ENCODE peak calls at places on chromosomes 13 and 19, in four cellular contexts. One of them, this sample, is unnamed.

GRCh38 chr13:33782631-33783030 is 35.3 kb upstream of the RFC3 start:
- DNase-seq in CD8-positive, alpha-beta T cell: no peak
- DNase-seq in psoas muscle: no peak
- DNase-seq in A549: no peak
- DNase-seq in this sample: no peak

GRCh38 chr19:13153627-13154240 is 3.5 kb downstream of the IER2 start:
- DNase-seq in CD8-positive, alpha-beta T cell: no peak
- DNase-seq in psoas muscle: peak
- DNase-seq in A549: no peak
- DNase-seq in this sample: peak

GRCh38 chr13:99796175-99796819 is 175.3 kb downstream of the ZIC5 start:
- DNase-seq in CD8-positive, alpha-beta T cell: no peak
- DNase-seq in psoas muscle: no peak
- DNase-seq in A549: no peak
- DNase-seq in this sample: no peak

GRCh38 chr19:30862876-30863275 is 486.4 kb downstream of the TSHZ3 start:
- DNase-seq in CD8-positive, alpha-beta T cell: no peak
- DNase-seq in psoas muscle: no peak
- DNase-seq in A549: no peak
- DNase-seq in this sample: no peak

GRCh38 chr13:32134241-32134801 is 102.7 kb downstream of the FRY start:
- DNase-seq in CD8-positive, alpha-beta T cell: no peak
- DNase-seq in psoas muscle: no peak
- DNase-seq in A549: no peak
- DNase-seq in this sample: no peak

GRCh38 chr19:13718733-13719132 is 45.6 kb upstream of the MRI1 start:
- DNase-seq in CD8-positive, alpha-beta T cell: no peak
- DNase-seq in psoas muscle: no peak
- DNase-seq in A549: peak
- DNase-seq in this sample: peak

GRCh38 chr13:73303858-73304257 is 245.1 kb downstream of the KLF5 start:
- DNase-seq in CD8-positive, alpha-beta T cell: no peak
- DNase-seq in psoas muscle: no peak
- DNase-seq in A549: no peak
- DNase-seq in this sample: no peak

GRCh38 chr13:58051807-58052375 is 420.3 kb downstream of the PCDH17 start:
- DNase-seq in CD8-positive, alpha-beta T cell: no peak
- DNase-seq in psoas muscle: no peak
- DNase-seq in A549: no peak
- DNase-seq in this sample: no peak

GRCh38 chr13:24511824-24512207 is 762 bp downstream of the PARP4 start:
- DNase-seq in CD8-positive, alpha-beta T cell: no peak
- DNase-seq in psoas muscle: no peak
- DNase-seq in A549: peak
- DNase-seq in this sample: no peak

GRCh38 chr19:42606660-42607351 is 12.1 kb upstream of the CEACAM8 start:
- DNase-seq in CD8-positive, alpha-beta T cell: peak
- DNase-seq in psoas muscle: peak
- DNase-seq in A549: peak
- DNase-seq in this sample: peak

GRCh38 chr13:83221256-83221655 is 661.0 kb downstream of the SLITRK1 start:
- DNase-seq in CD8-positive, alpha-beta T cell: no peak
- DNase-seq in psoas muscle: no peak
- DNase-seq in A549: no peak
- DNase-seq in this sample: no peak

GRCh38 chr13:27964741-27965323 is 4.3 kb downstream of the CDX2 start:
- DNase-seq in CD8-positive, alpha-beta T cell: no peak
- DNase-seq in psoas muscle: no peak
- DNase-seq in A549: no peak
- DNase-seq in this sample: no peak

GRCh38 chr19:33094504-33095067 is 13.6 kb downstream of the GPATCH1 start:
- DNase-seq in CD8-positive, alpha-beta T cell: no peak
- DNase-seq in psoas muscle: no peak
- DNase-seq in A549: no peak
- DNase-seq in this sample: no peak

GRCh38 chr13:110431851-110432294 is 124.8 kb downstream of the COL4A2 start:
- DNase-seq in CD8-positive, alpha-beta T cell: no peak
- DNase-seq in psoas muscle: no peak
- DNase-seq in A549: no peak
- DNase-seq in this sample: no peak

GRCh38 chr13:110432522-110432921 is 125.4 kb downstream of the COL4A2 start:
- DNase-seq in CD8-positive, alpha-beta T cell: no peak
- DNase-seq in psoas muscle: no peak
- DNase-seq in A549: no peak
- DNase-seq in this sample: no peak

GRCh38 chr13:110434629-110435028 is 126.9 kb downstream of the RAB20 start:
- DNase-seq in CD8-positive, alpha-beta T cell: no peak
- DNase-seq in psoas muscle: no peak
- DNase-seq in A549: no peak
- DNase-seq in this sample: no peak

GRCh38 chr13:110431425-110431824 is 124.3 kb downstream of the COL4A2 start:
- DNase-seq in CD8-positive, alpha-beta T cell: no peak
- DNase-seq in psoas muscle: no peak
- DNase-seq in A549: no peak
- DNase-seq in this sample: no peak

GRCh38 chr13:110433014-110433413 is 125.9 kb downstream of the COL4A2 start:
- DNase-seq in CD8-positive, alpha-beta T cell: no peak
- DNase-seq in psoas muscle: peak
- DNase-seq in A549: no peak
- DNase-seq in this sample: peak
- H3K27ac ChIP-seq in CD8-positive, alpha-beta T cell: no peak
- H3K27ac ChIP-seq in psoas muscle: peak
- H3K27ac ChIP-seq in A549: no peak
- H3K27ac ChIP-seq in this sample: peak

GRCh38 chr13:98584668-98585397 is 7.9 kb upstream of the STK24 start:
- DNase-seq in CD8-positive, alpha-beta T cell: no peak
- DNase-seq in psoas muscle: no peak
- DNase-seq in A549: no peak
- DNase-seq in this sample: no peak

GRCh38 chr13:98582947-98583346 is 6.0 kb upstream of the STK24 start:
- DNase-seq in CD8-positive, alpha-beta T cell: no peak
- DNase-seq in psoas muscle: no peak
- DNase-seq in A549: no peak
- DNase-seq in this sample: no peak

GRCh38 chr13:98580420-98580819 is 3.5 kb upstream of the STK24 start:
- DNase-seq in CD8-positive, alpha-beta T cell: no peak
- DNase-seq in psoas muscle: no peak
- DNase-seq in A549: no peak
- DNase-seq in this sample: no peak

GRCh38 chr13:98581377-98581776 is 4.5 kb upstream of the STK24 start:
- DNase-seq in CD8-positive, alpha-beta T cell: no peak
- DNase-seq in psoas muscle: no peak
- DNase-seq in A549: no peak
- DNase-seq in this sample: no peak

DNA sequence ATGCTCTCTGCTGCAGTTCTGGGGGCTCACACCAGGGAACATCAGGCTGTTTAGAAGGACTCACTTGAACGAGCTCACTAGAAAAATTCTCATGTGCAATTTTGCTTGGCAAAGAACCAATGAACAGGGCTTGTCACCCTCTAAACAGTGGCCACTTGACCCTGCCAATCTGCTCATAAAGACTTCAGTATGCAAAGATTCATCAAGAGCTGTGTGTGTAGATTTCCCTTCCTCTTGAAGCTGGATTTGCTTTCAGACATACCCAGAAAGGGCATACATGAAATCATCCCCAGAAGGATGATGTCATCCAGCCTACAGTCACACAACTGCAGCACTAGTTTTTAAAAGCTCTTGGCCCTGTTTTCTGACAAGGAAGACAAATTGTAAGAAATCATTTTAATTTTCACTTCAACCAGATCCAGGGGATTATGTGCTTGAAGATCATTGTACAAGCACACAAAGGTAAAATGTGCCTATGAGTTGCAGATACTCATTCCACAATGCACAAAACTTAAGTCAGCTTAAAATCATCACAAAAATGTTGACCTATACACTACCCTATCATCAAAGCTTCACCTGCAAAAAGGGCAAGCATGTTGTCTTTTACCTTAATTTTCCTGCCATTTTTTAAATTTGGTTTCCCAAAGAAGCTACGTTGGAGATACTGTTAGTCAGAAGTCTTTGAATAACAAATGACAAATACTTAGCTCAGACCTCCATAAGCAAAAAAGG is 5.2 kb upstream of the STK24 start:
- DNase-seq in CD8-positive, alpha-beta T cell: no peak
- DNase-seq in psoas muscle: no peak
- DNase-seq in A549: no peak
- DNase-seq in this sample: no peak
- H3K27ac ChIP-seq in CD8-positive, alpha-beta T cell: no peak
- H3K27ac ChIP-seq in psoas muscle: no peak
- H3K27ac ChIP-seq in A549: no peak
- H3K27ac ChIP-seq in this sample: no peak

GRCh38 chr19:48715276-48715675 is 4.2 kb downstream of the MAMSTR start:
- DNase-seq in CD8-positive, alpha-beta T cell: no peak
- DNase-seq in psoas muscle: no peak
- DNase-seq in A549: no peak
- DNase-seq in this sample: peak

GRCh38 chr19:48711106-48711662 is 8.3 kb downstream of the MAMSTR start:
- DNase-seq in CD8-positive, alpha-beta T cell: no peak
- DNase-seq in psoas muscle: no peak
- DNase-seq in A549: no peak
- DNase-seq in this sample: no peak

GRCh38 chr19:48713864-48714755 is 5.4 kb downstream of the MAMSTR start:
- DNase-seq in CD8-positive, alpha-beta T cell: peak
- DNase-seq in psoas muscle: peak
- DNase-seq in A549: peak
- DNase-seq in this sample: peak

GRCh38 chr19:48714759-48715261 is 4.7 kb downstream of the MAMSTR start:
- DNase-seq in CD8-positive, alpha-beta T cell: no peak
- DNase-seq in psoas muscle: no peak
- DNase-seq in A549: no peak
- DNase-seq in this sample: no peak

DNA sequence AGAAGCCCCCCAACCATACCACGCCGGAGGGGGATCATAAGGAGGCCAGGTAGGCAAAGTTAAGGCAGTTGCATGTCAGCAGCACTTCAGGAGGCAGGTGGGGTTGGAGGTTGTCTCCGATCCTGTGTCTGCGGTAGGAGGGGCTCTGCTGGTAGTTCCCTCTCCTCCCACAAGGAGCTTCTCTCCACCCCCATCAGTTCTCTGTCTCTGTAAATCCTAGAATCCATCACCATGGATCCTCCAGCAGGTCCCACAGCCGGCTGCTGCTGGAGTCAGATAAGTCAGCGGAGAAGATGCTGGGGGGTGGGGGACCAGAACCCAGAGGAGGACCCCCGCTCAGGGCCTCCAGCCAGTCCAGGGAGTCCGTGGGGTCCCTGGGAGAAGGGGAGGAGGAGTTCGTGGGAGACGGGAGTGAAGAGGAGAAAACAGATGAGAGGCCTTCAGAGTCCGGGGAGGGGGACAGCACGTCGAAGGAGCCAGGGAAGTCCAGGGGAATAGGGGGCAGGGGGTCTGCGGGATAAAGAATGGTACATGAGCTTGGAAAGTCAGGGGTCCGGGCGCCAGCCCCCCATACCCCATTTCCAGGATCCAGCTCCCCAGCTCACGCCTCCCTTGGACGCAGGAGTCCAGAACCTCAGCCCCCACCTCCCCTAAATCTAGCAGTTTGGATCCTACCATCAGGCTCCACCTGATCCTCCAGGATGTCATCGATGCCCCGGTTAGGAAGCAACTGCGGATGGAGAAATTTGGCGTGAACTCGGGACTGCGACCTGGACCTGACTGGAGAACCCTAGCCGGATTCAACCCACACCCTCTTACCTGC is 6.3 kb downstream of the MAMSTR start:
- DNase-seq in CD8-positive, alpha-beta T cell: no peak
- DNase-seq in psoas muscle: no peak
- DNase-seq in A549: peak
- DNase-seq in this sample: no peak
- H3K27ac ChIP-seq in CD8-positive, alpha-beta T cell: peak
- H3K27ac ChIP-seq in psoas muscle: peak
- H3K27ac ChIP-seq in A549: peak
- H3K27ac ChIP-seq in this sample: peak

DNA sequence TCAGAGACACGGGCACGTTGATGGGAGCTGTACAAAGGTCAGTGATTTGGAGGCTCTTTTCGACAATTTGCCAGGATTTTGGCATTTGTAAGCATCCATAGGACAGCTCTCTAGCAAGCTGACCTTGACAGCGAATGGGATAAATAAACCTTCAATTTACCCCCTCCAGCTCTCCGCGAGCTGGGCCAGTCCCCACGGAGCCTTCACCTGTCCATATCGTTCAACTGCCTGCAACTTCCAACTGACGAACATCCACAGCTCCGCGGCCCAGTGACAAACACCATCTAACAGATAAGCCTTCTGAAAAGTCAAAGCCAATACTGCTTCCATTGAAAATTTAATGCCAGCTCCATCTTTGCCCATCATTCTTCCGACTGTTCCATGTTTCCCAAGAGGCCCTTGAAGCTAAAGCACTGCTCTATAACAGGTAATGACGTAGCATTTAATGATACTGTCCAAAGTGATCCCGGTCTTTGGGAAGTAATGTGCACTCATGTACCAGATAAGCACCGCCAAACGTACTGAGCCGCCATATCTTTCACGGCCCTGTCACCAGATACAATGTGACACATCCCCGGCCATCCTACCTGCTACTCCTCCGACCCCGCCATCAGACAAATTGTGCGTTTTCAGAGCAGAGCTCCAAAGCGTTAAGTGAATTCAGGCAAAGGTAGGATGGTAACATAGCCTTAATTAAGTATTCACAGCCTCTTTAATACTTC is 365.3 kb upstream of the ZNF507 start:
- DNase-seq in CD8-positive, alpha-beta T cell: no peak
- DNase-seq in psoas muscle: no peak
- DNase-seq in A549: no peak
- DNase-seq in this sample: no peak
- H3K27ac ChIP-seq in CD8-positive, alpha-beta T cell: no peak
- H3K27ac ChIP-seq in psoas muscle: no peak
- H3K27ac ChIP-seq in A549: no peak
- H3K27ac ChIP-seq in this sample: no peak

GRCh38 chr19:4969772-4970531 is 1.0 kb downstream of the KDM4B start:
- DNase-seq in CD8-positive, alpha-beta T cell: no peak
- DNase-seq in psoas muscle: no peak
- DNase-seq in A549: no peak
- DNase-seq in this sample: peak
- H3K27ac ChIP-seq in CD8-positive, alpha-beta T cell: no peak
- H3K27ac ChIP-seq in psoas muscle: peak
- H3K27ac ChIP-seq in A549: peak
- H3K27ac ChIP-seq in this sample: peak

DNA sequence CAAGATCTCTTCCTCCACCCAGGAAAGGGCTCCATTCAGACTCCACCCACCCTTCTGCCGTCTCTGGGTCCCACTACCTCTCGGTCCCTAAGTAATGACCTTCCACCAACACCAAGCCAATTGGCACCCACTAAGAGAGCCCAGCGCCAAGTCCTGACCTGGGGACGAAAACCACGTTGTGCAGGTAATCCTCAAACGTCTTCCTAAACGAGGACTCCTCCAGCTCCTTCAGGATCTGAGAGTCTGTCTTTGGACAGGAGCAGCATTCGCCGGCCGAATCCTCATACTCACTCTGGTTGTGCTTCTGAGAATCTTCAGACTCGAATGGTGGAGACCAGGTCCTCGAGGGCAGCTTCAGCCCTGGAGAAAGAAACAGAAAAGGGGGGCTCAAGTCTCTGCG is 83.1 kb downstream of the ZNF557 start:
- DNase-seq in CD8-positive, alpha-beta T cell: no peak
- DNase-seq in psoas muscle: no peak
- DNase-seq in A549: no peak
- DNase-seq in this sample: no peak
- H3K27ac ChIP-seq in CD8-positive, alpha-beta T cell: no peak
- H3K27ac ChIP-seq in psoas muscle: peak
- H3K27ac ChIP-seq in A549: no peak
- H3K27ac ChIP-seq in this sample: no peak

GRCh38 chr19:15284896-15285295 is 47.4 kb downstream of the BRD4 start:
- DNase-seq in CD8-positive, alpha-beta T cell: no peak
- DNase-seq in psoas muscle: no peak
- DNase-seq in A549: no peak
- DNase-seq in this sample: no peak
- H3K27ac ChIP-seq in CD8-positive, alpha-beta T cell: no peak
- H3K27ac ChIP-seq in psoas muscle: peak
- H3K27ac ChIP-seq in A549: no peak
- H3K27ac ChIP-seq in this sample: no peak

This sample was measured in right cardiac atrium.